ENCODE peak calls at places on chromosome 1, in six cellular contexts. E, N, C, Z, H and P are unnamed samples.

GRCh38 chr1:31133368-31133767 is 67.9 kb upstream of the PUM1 start:
- DNase-seq in E (no peak), N (no peak), C (no peak), Z (no peak), H (no peak), P (peak; percentile 8)

GRCh38 chr1:224631471-224632105 is 15.5 kb downstream of the CNIH3 start:
- DNase-seq in E (no peak), N (no peak), C (peak; percentile 89), Z (no peak), H (no peak), P (no peak)

GRCh38 chr1:202599669-202600431 is 110.4 kb downstream of the SYT2 start:
- DNase-seq in E (peak; percentile 86), N (no peak), C (peak; percentile 85), Z (no peak), H (peak; percentile 89), P (peak; percentile 15)

GRCh38 chr1:38852780-38853179 is 6.8 kb downstream of the RRAGC start:
- DNase-seq in E (no peak), N (no peak), C (no peak), Z (no peak), H (no peak), P (no peak)

GRCh38 chr1:200038987-200039848 is 11.7 kb downstream of the NR5A2 start:
- DNase-seq in E (peak; percentile 54), N (no peak), C (no peak), Z (no peak), H (peak; percentile 28), P (no peak)

GRCh38 chr1:51671527-51672325 is 54.8 kb downstream of the OSBPL9 start:
- DNase-seq in E (peak; percentile 62), N (no peak), C (peak; percentile 65), Z (no peak), H (no peak), P (no peak)

GRCh38 chr1:169043823-169044222 is 62.7 kb upstream of the ATP1B1 start:
- DNase-seq in E (no peak), N (no peak), C (no peak), Z (no peak), H (no peak), P (peak; percentile 35)

GRCh38 chr1:154115180-154115579 is 39.7 kb downstream of the NUP210L start:
- DNase-seq in E (no peak), N (no peak), C (no peak), Z (no peak), H (no peak), P (peak; percentile 8)

GRCh38 chr1:177966199-177966598 is 3.7 kb downstream of the SEC16B start:
- DNase-seq in E (no peak), N (no peak), C (peak; percentile 17), Z (no peak), H (peak; percentile 22), P (no peak)

GRCh38 chr1:109191377-109191776 is 22.3 kb upstream of the SARS1 start:
- DNase-seq in E (no peak), N (no peak), C (no peak), Z (no peak), H (no peak), P (no peak)

GRCh38 chr1:172449585-172450523 is 6.0 kb upstream of the PIGC start:
- DNase-seq in E (peak; percentile 68), N (no peak), C (peak; percentile 75), Z (no peak), H (peak; percentile 81), P (no peak)

GRCh38 chr1:183227963-183228649 is 42.0 kb downstream of the LAMC2 start:
- DNase-seq in E (peak; percentile 65), N (no peak), C (peak; percentile 60), Z (no peak), H (peak; percentile 62), P (peak; percentile 35)

GRCh38 chr1:183989078-183989577 is 48.4 kb downstream of the COLGALT2 start:
- DNase-seq in E (peak; percentile 80), N (no peak), C (peak; percentile 73), Z (no peak), H (peak; percentile 85), P (no peak)

GRCh38 chr1:226060976-226061792 is 1.3 kb upstream of the H3-3A start:
- DNase-seq in E (no peak), N (no peak), C (peak; percentile 19), Z (no peak), H (no peak), P (no peak)

GRCh38 chr1:205571747-205572146 is 60.1 kb downstream of the ELK4 start:
- DNase-seq in E (no peak), N (no peak), C (no peak), Z (no peak), H (no peak), P (no peak)

GRCh38 chr1:239819756-239820155 is 271.9 kb upstream of the FMN2 start:
- DNase-seq in E (no peak), N (no peak), C (no peak), Z (no peak), H (no peak), P (no peak)

GRCh38 chr1:61332196-61332753 is 249.9 kb downstream of the NFIA start:
- DNase-seq in E (no peak), N (no peak), C (no peak), Z (no peak), H (no peak), P (no peak)